ENCODE peak calls at places on chromosome 21, in four cellular contexts. W is IMR-90, K is H1, G is H9. T is an unnamed sample.

GRCh38 chr21:8993943-8994639 is 1527.3 kb upstream of the TPTE start:
- DNase-seq in W (no peak), K (no peak), G (no peak), T (no peak)

GRCh38 chr21:27300770-27301169 is 333.9 kb upstream of the ADAMTS5 start:
- DNase-seq in W (peak), K (no peak), G (no peak), T (no peak)

GRCh38 chr21:28742527-28742926 is 250.2 kb downstream of the LTN1 start:
- DNase-seq in W (peak), K (no peak), G (no peak), T (no peak)

GRCh38 chr21:19607983-19608668 is 1204.5 kb upstream of the TMPRSS15 start:
- DNase-seq in W (no peak), K (no peak), G (no peak), T (peak)

GRCh38 chr21:18369115-18369514 is 34.5 kb downstream of the TMPRSS15 start:
- DNase-seq in W (no peak), K (no peak), G (no peak), T (peak)

GRCh38 chr21:15000076-15000475 is 64.7 kb downstream of the NRIP1 start:
- DNase-seq in W (peak), K (no peak), G (no peak), T (no peak)

GRCh38 chr21:45761703-45762102 is 118.2 kb downstream of the PCBP3 start:
- DNase-seq in W (no peak), K (no peak), G (no peak), T (no peak)

GRCh38 chr21:45049725-45050359 is 24.5 kb upstream of the ADARB1 start:
- DNase-seq in W (peak), K (no peak), G (no peak), T (no peak)

GRCh38 chr21:21845901-21846396 is 847.7 kb downstream of the NCAM2 start:
- DNase-seq in W (no peak), K (no peak), G (no peak), T (no peak)

GRCh38 chr21:24045775-24046215 is 1561.5 kb downstream of the MRPL39 start:
- DNase-seq in W (peak), K (no peak), G (no peak), T (peak)

GRCh38 chr21:28084951-28085350 is 907.7 kb downstream of the LTN1 start:
- DNase-seq in W (no peak), K (no peak), G (no peak), T (no peak)

GRCh38 chr21:39686636-39687035 is 58.3 kb upstream of the IGSF5 start:
- DNase-seq in W (no peak), K (no peak), G (no peak), T (no peak)

GRCh38 chr21:15152591-15152990 is 87.8 kb upstream of the NRIP1 start:
- DNase-seq in W (no peak), K (no peak), G (no peak), T (no peak)

GRCh38 chr21:44329086-44329889 is 9.9 kb downstream of the CFAP410 start:
- DNase-seq in W (no peak), K (no peak), G (no peak), T (no peak)

GRCh38 chr21:45418301-45419071 is 13.5 kb downstream of the COL18A1 start:
- DNase-seq in W (no peak), K (no peak), G (no peak), T (no peak)

GRCh38 chr21:16082038-16082816 is 352.4 kb downstream of the USP25 start:
- DNase-seq in W (peak), K (no peak), G (no peak), T (no peak)

GRCh38 chr21:45041351-45041805 is 33.0 kb upstream of the ADARB1 start:
- DNase-seq in W (peak), K (no peak), G (no peak), T (no peak)

DNA sequence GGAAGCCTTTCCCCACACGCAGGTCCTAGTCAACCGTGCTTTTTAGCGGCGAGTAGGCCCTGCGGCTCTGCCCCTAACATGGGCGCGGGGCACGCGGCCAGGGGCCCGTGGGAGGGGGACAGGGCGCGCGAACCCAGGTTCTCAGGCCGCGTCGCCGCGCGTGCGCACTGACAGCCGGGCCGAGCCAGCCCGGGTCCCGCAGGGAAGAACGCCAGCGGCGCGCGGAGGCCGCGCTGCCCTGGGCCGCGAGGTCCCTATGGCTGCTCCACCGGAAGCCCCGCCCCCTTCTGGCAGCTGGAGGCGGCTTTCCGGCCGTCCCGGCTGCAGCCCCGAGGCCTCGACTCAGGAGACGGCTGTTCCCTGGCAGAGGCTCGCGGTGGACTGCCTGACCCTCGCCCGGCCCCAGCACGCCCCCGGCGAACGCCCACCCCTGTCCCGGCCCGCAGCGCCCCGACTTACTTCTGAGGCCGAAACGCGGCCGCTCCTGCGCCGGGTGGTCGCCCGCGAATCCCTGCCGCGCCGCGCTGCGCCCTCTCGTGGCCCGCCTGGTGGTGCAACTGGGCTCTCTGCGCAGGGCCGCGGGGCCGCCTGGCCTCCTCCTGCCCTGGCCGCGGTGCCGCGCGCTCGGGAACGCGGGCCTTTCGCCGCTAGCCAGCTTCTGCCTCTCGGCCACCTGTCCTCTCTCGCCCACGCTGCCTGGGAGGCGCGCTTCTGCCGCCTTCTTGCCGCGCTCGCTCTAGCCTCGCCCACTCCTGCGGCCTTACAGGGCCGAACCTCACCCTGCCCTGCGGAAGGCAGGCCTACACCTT is 16.6 kb upstream of the RIPPLY3 start:
- DNase-seq in W (peak), K (peak), G (peak), T (peak)
- H3K4ac ChIP-seq in W (peak), K (peak), G (no peak), T (no peak)

GRCh38 chr21:42367379-42368165 is 1.2 kb upstream of the TFF1 start:
- DNase-seq in W (no peak), K (no peak), G (no peak), T (no peak)
- H4K5ac ChIP-seq in W (no peak), K (no peak), G (no peak), T (no peak)

DNA sequence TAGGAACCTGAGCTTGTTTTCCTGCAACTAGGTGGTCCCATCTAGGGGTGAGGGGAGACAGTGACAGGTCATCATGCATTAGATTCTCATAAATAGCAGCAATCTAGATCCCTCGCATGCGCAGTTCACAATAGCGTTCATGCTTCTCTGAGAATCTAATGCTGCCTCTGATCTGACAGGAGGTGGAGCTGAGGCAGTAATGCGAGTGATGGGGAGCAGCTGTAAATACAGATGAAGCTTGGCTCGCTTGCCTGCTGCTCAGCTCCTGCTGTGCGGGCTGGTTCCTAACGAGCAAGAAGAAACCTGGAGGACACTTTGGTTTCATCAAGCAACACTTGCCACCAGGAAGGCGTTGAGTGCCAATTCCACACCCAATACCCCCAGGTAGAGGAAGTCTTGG is 95.1 kb upstream of the OLIG2 start:
- DNase-seq in W (no peak), K (no peak), G (peak), T (no peak)
- H2BK15ac ChIP-seq in W (no peak), K (no peak), G (no peak), T (no peak)

DNA sequence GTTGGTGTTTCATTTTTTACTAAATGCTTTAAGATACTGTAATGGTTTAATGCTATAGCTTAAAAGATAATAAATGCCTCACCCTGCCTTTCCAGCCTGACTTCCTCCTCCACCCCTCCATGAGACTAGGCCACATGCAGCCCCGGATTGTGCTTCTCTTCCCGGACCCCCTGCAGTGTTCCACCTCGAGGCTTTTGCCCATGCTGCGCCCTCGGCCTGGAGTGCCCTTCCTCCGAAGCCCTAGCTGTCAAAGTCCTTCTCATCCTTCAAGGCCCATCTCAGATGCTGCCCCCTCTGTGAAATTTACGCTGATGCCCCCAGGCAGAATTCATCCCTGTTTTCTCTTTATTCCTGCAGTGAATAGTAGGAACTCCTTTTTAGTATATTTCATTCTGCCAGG is 98.5 kb downstream of the ATP5PO start:
- DNase-seq in W (no peak), K (no peak), G (no peak), T (no peak)
- H3K4ac ChIP-seq in W (no peak), K (no peak), G (no peak), T (no peak)

T was measured in mesendoderm.